ENCODE peak calls at places on chromosome 13, in nine cellular contexts. I is RWPE1, Z is psoas muscle, K is activated B cell treated with CpG ODN at 0.5 μM for 24 hours, B is A673, V is IMR-90, S is kidney, C is cardiac muscle cell, W is heart left ventricle. U is an unnamed sample.

GRCh38 chr13:75359266-75359665 is 122.7 kb downstream of the TBC1D4 start:
- DNase-seq in K (no peak), Z (no peak), B (no peak), S (no peak), W (no peak), I (peak), V (peak), C (no peak), U (no peak)

GRCh38 chr13:30133554-30133912 is 173.8 kb downstream of the KATNAL1 start:
- DNase-seq in I (no peak), S (no peak), C (no peak), Z (no peak), W (no peak), V (no peak), B (no peak), K (no peak), U (no peak)

GRCh38 chr13:89763011-89763410 is 1584.5 kb upstream of the MIR17HG start:
- DNase-seq in Z (no peak), V (no peak), K (no peak), S (no peak), W (no peak), C (no peak), I (peak), B (no peak), U (no peak)

GRCh38 chr13:30968734-30969335 is 36.4 kb downstream of the TEX26 start:
- DNase-seq in V (peak), C (no peak), S (no peak), I (no peak), B (no peak), W (no peak), Z (no peak), K (no peak), U (no peak)

GRCh38 chr13:105665284-105665683 is 870.2 kb downstream of the EFNB2 start:
- DNase-seq in K (no peak), S (no peak), V (peak), C (no peak), Z (no peak), B (no peak), W (no peak), I (peak), U (no peak)

GRCh38 chr13:101267656-101268055 is 148.7 kb downstream of the NALCN start:
- DNase-seq in K (no peak), W (no peak), Z (no peak), B (no peak), V (no peak), S (no peak), C (no peak), I (peak), U (no peak)

GRCh38 chr13:30607908-30608307 is 9.8 kb upstream of the USPL1 start:
- DNase-seq in K (peak), I (no peak), B (no peak), V (no peak), Z (no peak), S (no peak), C (no peak), W (no peak), U (peak)

GRCh38 chr13:110239280-110240120 is 67.5 kb downstream of the COL4A1 start:
- DNase-seq in Z (no peak), B (no peak), I (no peak), K (no peak), V (no peak), C (no peak), S (no peak), W (no peak), U (no peak)

GRCh38 chr13:57633950-57634828 is 2.6 kb downstream of the PCDH17 start:
- DNase-seq in K (no peak), I (no peak), B (no peak), S (peak), Z (no peak), C (no peak), V (no peak), W (peak), U (no peak)

GRCh38 chr13:96963786-96964475 is 30.3 kb downstream of the OXGR1 start:
- DNase-seq in W (no peak), C (no peak), I (no peak), S (no peak), V (no peak), B (no peak), Z (no peak), K (no peak), U (no peak)

GRCh38 chr13:40986328-40986856 is 32.7 kb downstream of the ELF1 start:
- DNase-seq in V (peak), K (no peak), Z (no peak), B (peak), C (no peak), S (no peak), W (no peak), I (no peak), U (no peak)

GRCh38 chr13:77779461-77780272 is 82.2 kb downstream of the SLAIN1 start:
- DNase-seq in Z (no peak), I (peak), C (peak), W (peak), B (peak), K (no peak), S (no peak), V (peak), U (peak)

GRCh38 chr13:21310220-21310619 is 133.8 kb downstream of the MRPL57 start:
- DNase-seq in Z (no peak), W (no peak), C (no peak), V (no peak), I (peak), K (no peak), B (peak), S (no peak), U (no peak)

GRCh38 chr13:33307820-33308219 is 22.3 kb upstream of the STARD13 start:
- DNase-seq in S (no peak), C (no peak), W (no peak), K (no peak), B (no peak), I (no peak), Z (no peak), V (peak), U (no peak)

GRCh38 chr13:40236566-40237168 is 429.8 kb downstream of the FOXO1 start:
- DNase-seq in S (no peak), I (no peak), Z (peak), B (no peak), K (no peak), V (no peak), W (no peak), C (no peak), U (peak)

GRCh38 chr13:84645196-84646071 is 763.2 kb upstream of the SLITRK1 start:
- DNase-seq in Z (no peak), B (peak), V (peak), C (no peak), K (no peak), S (no peak), W (no peak), I (no peak), U (peak)

GRCh38 chr13:76725211-76725610 is 161.0 kb downstream of the KCTD12 start:
- DNase-seq in V (peak), I (no peak), K (no peak), W (no peak), S (no peak), Z (no peak), B (no peak), C (no peak), U (no peak)

GRCh38 chr13:60402022-60402421 is 5.0 kb downstream of the TDRD3 start:
- DNase-seq in W (no peak), Z (no peak), I (peak), K (no peak), B (no peak), V (peak), C (no peak), S (no peak), U (no peak)

GRCh38 chr13:108920137-108920536 is 290.7 kb downstream of the MYO16 start:
- DNase-seq in B (no peak), S (no peak), K (no peak), C (no peak), I (no peak), W (no peak), Z (no peak), V (no peak), U (no peak)

GRCh38 chr13:106917673-106918652 is 350.0 kb upstream of the ARGLU1 start:
- DNase-seq in B (peak), Z (peak), I (peak), C (peak), V (peak), S (peak), K (peak), W (peak), U (peak)

GRCh38 chr13:43044720-43045301 is 21.4 kb downstream of the DNAJC15 start:
- DNase-seq in C (no peak), B (no peak), I (no peak), S (no peak), K (no peak), Z (no peak), V (no peak), W (no peak), U (no peak)

DNA sequence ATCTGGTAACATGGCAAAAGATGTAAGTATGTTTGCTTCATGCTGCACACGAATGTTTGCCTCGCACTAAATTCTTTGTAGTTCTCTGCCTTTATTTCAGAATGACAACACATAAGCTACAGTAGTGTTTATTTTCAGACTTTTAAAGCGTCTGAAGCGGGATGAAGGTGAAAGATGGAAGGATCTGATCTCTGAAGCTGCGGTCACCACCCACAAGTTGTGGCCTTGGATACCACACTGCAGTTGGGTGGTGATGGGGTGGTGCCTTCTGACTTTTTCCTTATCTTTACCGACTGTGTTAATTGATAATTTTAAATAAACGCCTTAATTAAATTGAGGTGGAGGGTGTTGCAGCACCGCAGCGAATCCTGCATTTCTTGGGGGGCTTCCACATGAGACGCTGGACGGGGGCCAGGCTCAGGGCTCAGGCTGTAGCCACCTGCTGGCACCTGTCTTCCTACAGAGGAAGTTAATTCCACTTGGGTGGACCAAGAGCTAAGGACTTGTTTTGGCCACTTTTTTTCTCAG is 1.3 kb downstream of the TFDP1 start:
- DNase-seq in K (no peak), Z (no peak), S (peak), B (no peak), W (no peak), I (no peak), C (no peak), V (no peak), U (no peak)
- TF ChIP-seq CTCF in K (no peak), Z (no peak), S (no peak), B (no peak), W (no peak), I (no peak), C (no peak), V (no peak), U (no peak)

GRCh38 chr13:111459803-111460547 is 139.5 kb downstream of the TEX29 start:
- DNase-seq in B (no peak), W (no peak), V (no peak), I (no peak), S (no peak), C (no peak), Z (no peak), K (no peak), U (no peak)

GRCh38 chr13:111458739-111459138 is 138.3 kb downstream of the TEX29 start:
- DNase-seq in B (no peak), W (no peak), C (no peak), K (no peak), Z (no peak), V (no peak), S (no peak), I (no peak), U (no peak)

GRCh38 chr13:111462221-111462764 is 141.9 kb downstream of the TEX29 start:
- DNase-seq in Z (no peak), S (no peak), I (no peak), K (no peak), C (no peak), V (no peak), B (no peak), W (no peak), U (no peak)

GRCh38 chr13:111461445-111462149 is 141.2 kb downstream of the TEX29 start:
- DNase-seq in W (no peak), Z (no peak), C (no peak), K (no peak), V (no peak), S (no peak), B (no peak), I (no peak), U (no peak)

GRCh38 chr13:111460548-111461444 is 140.4 kb downstream of the TEX29 start:
- DNase-seq in Z (no peak), S (no peak), C (peak), I (peak), V (peak), W (peak), B (peak), K (no peak), U (peak)
- TF ChIP-seq CTCF in Z (peak), S (peak), C (peak), I (peak), V (peak), W (peak), B (peak), K (no peak), U (peak)

GRCh38 chr13:44626176-44626575 is 50.0 kb upstream of the TSC22D1 start:
- DNase-seq in S (no peak), C (no peak), K (no peak), B (no peak), Z (no peak), W (no peak), V (peak), I (no peak), U (no peak)

GRCh38 chr13:44619651-44620050 is 43.5 kb upstream of the TSC22D1 start:
- DNase-seq in Z (no peak), V (no peak), S (no peak), K (no peak), C (no peak), I (no peak), B (no peak), W (no peak), U (no peak)

GRCh38 chr13:44620057-44620456 is 43.9 kb upstream of the TSC22D1 start:
- DNase-seq in W (no peak), B (no peak), V (peak), C (peak), I (no peak), S (no peak), Z (no peak), K (no peak), U (no peak)

GRCh38 chr13:44622701-44623100 is 46.6 kb upstream of the TSC22D1 start:
- DNase-seq in B (no peak), W (no peak), C (no peak), S (no peak), K (no peak), V (no peak), Z (no peak), I (no peak), U (no peak)

DNA sequence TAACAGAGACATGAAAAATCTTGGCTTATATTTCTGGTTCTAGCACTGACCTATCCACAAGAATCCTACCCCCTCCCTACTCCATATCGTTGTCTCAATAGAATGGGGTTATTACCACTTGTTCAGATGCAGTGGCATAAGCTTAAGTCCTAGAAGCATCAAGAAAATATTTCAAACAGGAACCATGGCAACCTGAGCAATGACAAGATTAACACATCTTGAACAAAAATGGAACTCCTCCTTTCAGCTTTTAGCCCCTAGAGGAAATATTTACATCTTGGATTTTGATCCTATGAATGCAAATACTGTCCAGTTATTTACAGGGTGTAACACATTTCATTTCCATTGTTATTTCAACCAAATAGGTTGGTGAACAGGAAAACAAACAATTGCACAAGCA is 46.1 kb upstream of the TSC22D1 start:
- DNase-seq in K (no peak), V (no peak), W (no peak), S (no peak), Z (no peak), C (no peak), I (no peak), B (no peak), U (no peak)
- TF ChIP-seq CTCF in K (no peak), V (no peak), W (no peak), S (no peak), Z (no peak), C (no peak), I (no peak), B (no peak), U (no peak)

DNA sequence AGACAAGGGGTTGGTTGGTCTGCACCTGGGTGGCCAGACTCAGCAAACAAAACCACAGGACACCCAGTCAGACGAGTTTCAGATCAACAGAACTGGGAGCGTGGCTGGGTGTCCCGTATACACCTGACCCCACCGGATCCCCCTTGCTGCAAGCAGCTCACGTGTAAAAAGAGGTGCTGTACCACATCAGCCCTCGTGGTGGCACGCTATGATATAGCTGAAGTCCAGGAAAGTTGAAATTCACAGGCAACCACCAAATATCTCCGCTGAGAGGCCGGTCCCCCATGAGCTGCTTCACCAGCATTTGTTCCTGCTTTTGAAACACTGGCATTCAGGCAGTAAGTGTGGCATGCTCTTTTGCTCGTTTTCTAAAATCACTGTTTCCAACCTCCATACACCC is 92.3 kb downstream of the TUBA3C start:
- DNase-seq in B (peak), C (no peak), K (no peak), Z (no peak), V (no peak), W (no peak), I (no peak), S (no peak), U (no peak)
- TF ChIP-seq CTCF in B (peak), C (no peak), K (no peak), Z (no peak), V (no peak), W (no peak), I (no peak), S (peak), U (no peak)

GRCh38 chr13:24627090-24627714 is 53.0 kb upstream of the ATP12A start:
- DNase-seq in W (no peak), K (no peak), C (peak), S (no peak), B (no peak), Z (no peak), V (no peak), I (peak), U (peak)
- TF ChIP-seq CTCF in W (peak), K (no peak), C (peak), S (peak), B (peak), Z (no peak), V (peak), I (peak), U (peak)

GRCh38 chr13:45466359-45466758 is 1.6 kb downstream of the COG3 start:
- DNase-seq in W (no peak), K (no peak), I (no peak), V (no peak), S (no peak), C (no peak), Z (no peak), B (no peak), U (no peak)

GRCh38 chr13:45468676-45469075 is 3.9 kb downstream of the COG3 start:
- DNase-seq in V (no peak), B (no peak), W (no peak), K (no peak), I (no peak), C (no peak), S (no peak), Z (no peak), U (no peak)

GRCh38 chr13:45464141-45464686 is 525 bp upstream of the COG3 start:
- DNase-seq in V (no peak), W (peak), C (no peak), Z (no peak), S (no peak), I (no peak), B (no peak), K (no peak), U (peak)

GRCh38 chr13:45464687-45465453 is at the start of gene COG3:
- DNase-seq in C (peak), V (peak), B (peak), S (peak), I (peak), Z (peak), W (peak), K (peak), U (peak)
- TF ChIP-seq CTCF in C (peak), V (peak), B (peak), S (no peak), I (peak), Z (peak), W (no peak), K (no peak), U (no peak)

DNA sequence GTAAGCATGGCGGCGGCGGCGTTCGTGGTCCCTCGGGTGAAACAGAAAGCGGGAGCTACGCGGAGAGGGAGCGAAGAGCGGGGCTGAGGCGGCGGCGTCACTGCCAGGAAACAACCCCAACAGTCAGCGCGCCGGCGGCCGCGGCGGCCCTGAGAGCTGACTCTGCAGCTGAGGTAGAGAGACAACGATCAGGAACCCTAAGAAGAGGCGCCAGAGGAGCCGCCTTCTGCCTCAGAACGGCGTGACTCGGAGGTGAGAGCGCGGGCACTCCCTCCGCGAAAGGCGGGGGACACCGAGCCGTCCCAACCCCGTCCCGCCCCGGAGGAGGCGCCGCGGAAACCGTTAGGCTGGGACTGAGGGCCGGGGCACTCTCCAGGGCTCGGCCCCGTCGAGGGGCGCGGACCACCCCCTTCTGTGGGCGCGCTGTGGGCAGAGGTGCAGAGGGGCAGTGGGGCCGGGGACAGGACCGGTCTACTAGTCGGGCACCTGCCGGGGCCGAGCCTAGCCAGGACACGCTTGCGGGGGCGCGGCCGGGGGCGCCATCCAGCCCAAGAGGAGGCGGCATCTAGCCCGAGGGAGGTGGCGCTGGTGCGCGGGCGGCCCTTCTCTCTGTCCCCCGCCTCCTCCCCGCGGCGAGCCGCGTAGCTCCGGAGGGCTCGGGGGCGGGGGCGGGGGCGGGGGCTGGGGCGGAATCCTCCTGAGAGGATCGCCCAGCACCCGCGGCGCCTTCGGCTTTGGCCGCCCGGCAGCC is 389 bp downstream of the FNDC3A start:
- DNase-seq in V (peak), I (peak), Z (peak), S (peak), K (peak), C (peak), W (peak), B (peak), U (peak)
- TF ChIP-seq CTCF in V (no peak), I (no peak), Z (no peak), S (no peak), K (no peak), C (no peak), W (peak), B (peak), U (no peak)

GRCh38 chr13:98769736-98770135 is 17.3 kb upstream of the SLC15A1 start:
- DNase-seq in I (no peak), V (no peak), B (no peak), K (no peak), Z (no peak), W (no peak), S (no peak), C (no peak), U (no peak)
- TF ChIP-seq CTCF in I (no peak), V (no peak), B (no peak), K (no peak), Z (no peak), W (no peak), S (no peak), C (no peak), U (no peak)

U was measured in thyroid gland.